ENCODE peak calls at places on chromosomes 3 and 15, in five cellular contexts. T is fibroblast of lung, L is IMR-90, H is transverse colon, P is BJ. V is an unnamed sample. For H3K27me3, the result is how much of the 10 kb centered on the place peaks cover.

GRCh38 chr3:133119146-133119545 is 81.0 kb downstream of the TMEM108 start:
- DNase-seq in T (peak), L (no peak), H (no peak), P (no peak), V (no peak)

GRCh38 chr3:114527036-114527644 is 233.3 kb downstream of the TIGIT start:
- DNase-seq in T (peak), L (peak), H (no peak), P (no peak), V (no peak)

GRCh38 chr3:112604536-112604935 is 36.4 kb downstream of the CCDC80 start:
- DNase-seq in T (peak), L (peak), H (no peak), P (peak), V (no peak)

GRCh38 chr3:56484525-56485024 is 16.3 kb upstream of the ERC2 start:
- DNase-seq in T (no peak), L (no peak), H (no peak), P (no peak), V (no peak)

GRCh38 chr3:193819117-193819978 is 226.3 kb downstream of the OPA1 start:
- DNase-seq in T (no peak), L (no peak), H (no peak), P (no peak), V (no peak)

GRCh38 chr3:156772588-156773206 is 53.5 kb upstream of the LEKR1 start:
- DNase-seq in T (no peak), L (peak), H (no peak), P (no peak), V (no peak)

GRCh38 chr3:140724856-140725812 is 47.3 kb downstream of the TRIM42 start:
- DNase-seq in T (no peak), L (no peak), H (no peak), P (no peak), V (no peak)

GRCh38 chr3:143081365-143081764 is 38.2 kb upstream of the CHST2 start:
- DNase-seq in T (no peak), L (no peak), H (no peak), P (no peak), V (no peak)

GRCh38 chr15:69609176-69609575 is 156.6 kb downstream of the RPLP1 start:
- DNase-seq in T (peak), L (peak), H (no peak), P (no peak), V (no peak)

GRCh38 chr3:168249048-168249538 is 153.4 kb upstream of the GOLIM4 start:
- DNase-seq in T (peak), L (peak), H (no peak), P (no peak), V (no peak)

GRCh38 chr3:173529062-173529711 is 131.6 kb downstream of the NLGN1 start:
- DNase-seq in T (peak), L (peak), H (no peak), P (no peak), V (peak)

GRCh38 chr15:101530224-101530958 is 40.9 kb upstream of the PCSK6 start:
- DNase-seq in T (no peak), L (no peak), H (peak), P (no peak), V (no peak)

GRCh38 chr15:70528816-70529215 is 234.5 kb downstream of the UACA start:
- DNase-seq in T (no peak), L (no peak), H (no peak), P (no peak), V (no peak)

GRCh38 chr3:119700269-119700919 is 2.4 kb upstream of the CFAP91 start:
- DNase-seq in T (no peak), L (peak), H (peak), P (no peak), V (peak)

GRCh38 chr3:46127503-46127902 is 80.6 kb downstream of the CCR1 start:
- DNase-seq in T (peak), L (peak), H (no peak), P (peak), V (no peak)

GRCh38 chr3:148079370-148079769 is 618.3 kb upstream of the AGTR1 start:
- DNase-seq in T (peak), L (no peak), H (peak), P (no peak), V (no peak)

GRCh38 chr3:172280406-172281051 is 167.7 kb downstream of the GHSR start:
- DNase-seq in T (peak), L (peak), H (no peak), P (peak), V (no peak)

GRCh38 chr3:47057212-47057671 is 77.8 kb downstream of the NBEAL2 start:
- DNase-seq in T (no peak), L (peak), H (no peak), P (no peak), V (no peak)

GRCh38 chr3:113695818-113696645 is at the start of gene USF3:
- DNase-seq in T (peak), L (peak), H (peak), P (no peak), V (peak)

GRCh38 chr15:26937134-26937533 is 33.8 kb upstream of the GABRG3 start:
- DNase-seq in T (no peak), L (no peak), H (no peak), P (no peak), V (no peak)

GRCh38 chr3:42803800-42804112 is 534 bp downstream of the HIGD1A start:
- DNase-seq in T (no peak), L (no peak), H (peak), P (no peak), V (no peak)

GRCh38 chr3:127005864-127006500 is 23.1 kb downstream of the PLXNA1 start:
- DNase-seq in T (no peak), L (peak), H (no peak), P (no peak), V (no peak)

GRCh38 chr15:48541659-48542334 is 103.7 kb downstream of the FBN1 start:
- DNase-seq in T (peak), L (peak), H (no peak), P (peak), V (no peak)

DNA sequence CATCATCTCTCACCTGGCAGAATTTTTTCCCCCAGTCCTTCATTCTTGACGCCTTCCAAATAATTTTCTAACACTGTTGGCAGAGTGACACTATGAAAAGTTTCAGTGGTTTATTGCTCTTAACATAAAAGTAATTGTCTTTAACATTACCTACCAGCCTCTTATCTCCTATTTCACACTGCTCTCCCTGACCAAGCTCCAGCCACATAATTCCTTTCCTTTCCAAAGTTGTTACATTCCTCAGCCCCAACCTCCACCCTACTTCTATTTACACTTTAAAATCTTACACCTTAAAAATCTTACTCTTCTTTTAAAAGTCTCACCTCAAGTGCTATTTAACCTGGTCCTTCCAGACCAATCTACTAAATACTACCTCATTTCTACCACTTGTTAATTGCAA is 2.8 kb downstream of the DPPA4 start:
- DNase-seq in T (no peak), L (no peak), H (no peak), P (no peak), V (no peak)
- H3K4me3 ChIP-seq in T (no peak), L (no peak), H (no peak), P (no peak), V (no peak)

GRCh38 chr3:36905545-36905944 is 39.3 kb downstream of the TRANK1 start:
- DNase-seq in T (no peak), L (peak), H (no peak), P (no peak), V (no peak)

GRCh38 chr3:36906504-36907149 is 38.2 kb downstream of the TRANK1 start:
- DNase-seq in T (peak), L (peak), H (no peak), P (no peak), V (no peak)

GRCh38 chr3:36903119-36903882 is 41.6 kb downstream of the TRANK1 start:
- DNase-seq in T (no peak), L (no peak), H (no peak), P (no peak), V (no peak)

GRCh38 chr3:36901588-36901987 is 43.3 kb downstream of the TRANK1 start:
- DNase-seq in T (no peak), L (no peak), H (no peak), P (no peak), V (no peak)

GRCh38 chr3:36904641-36905040 is 40.2 kb downstream of the TRANK1 start:
- DNase-seq in T (peak), L (peak), H (no peak), P (no peak), V (no peak)
- TF ChIP-seq CTCF in T (peak), L (peak), H (peak), P (peak), V (peak)

GRCh38 chr3:165195628-165196576 is at the start of gene SLITRK3:
- DNase-seq in T (peak), L (no peak), H (no peak), P (no peak), V (no peak)
- H3K27me3 ChIP-seq in T (under half), L (under half), H (half or more), P (under half), V (under half)

GRCh38 chr3:182388506-182388905 is 404.8 kb upstream of the ATP11B start:
- DNase-seq in T (no peak), L (no peak), H (no peak), P (no peak), V (no peak)

GRCh38 chr3:182393151-182393550 is 400.2 kb upstream of the ATP11B start:
- DNase-seq in T (no peak), L (no peak), H (no peak), P (no peak), V (no peak)

GRCh38 chr3:182393830-182394367 is 399.4 kb upstream of the ATP11B start:
- DNase-seq in T (no peak), L (no peak), H (no peak), P (no peak), V (no peak)

GRCh38 chr3:182389041-182389815 is 404.1 kb upstream of the ATP11B start:
- DNase-seq in T (no peak), L (no peak), H (no peak), P (no peak), V (no peak)

GRCh38 chr3:182392182-182392917 is 401.0 kb upstream of the ATP11B start:
- DNase-seq in T (no peak), L (no peak), H (no peak), P (no peak), V (no peak)
- H3K4me3 ChIP-seq in T (no peak), L (no peak), H (no peak), P (no peak), V (no peak)